ENCODE peak calls at places on chromosomes 4 and X, in seven cellular contexts. V is GM23338, K is upper lobe of left lung, T is HCT116, J is HepG2, I is Panc1, B is K562. E is an unnamed sample.

GRCh38 chr4:146495277-146495676 is 26.5 kb downstream of the SLC10A7 start:
- ATAC-seq in V (no peak), T (no peak), K (no peak), J (no peak), B (no peak), I (no peak), E (no peak)

GRCh38 chr4:146098978-146099377 is 76.5 kb upstream of the LSM6 start:
- ATAC-seq in T (no peak), B (no peak), K (no peak), J (no peak), I (no peak), V (no peak), E (no peak)

GRCh38 chr4:151541438-151542071 is 132.6 kb downstream of the FHIP1A start:
- ATAC-seq in J (no peak), B (no peak), V (peak; percentile 43), T (peak; percentile 56), K (no peak), I (peak; percentile 68), E (no peak)

GRCh38 chr4:90027565-90027964 is 99.6 kb upstream of the CCSER1 start:
- ATAC-seq in T (no peak), J (no peak), I (no peak), B (no peak), V (no peak), K (no peak), E (no peak)

GRCh38 chr4:121728798-121729226 is 32.0 kb upstream of the ANXA5 start:
- ATAC-seq in B (no peak), K (no peak), T (no peak), J (no peak), I (peak; percentile 80), V (no peak), E (no peak)

GRCh38 chr4:153798436-153798835 is 9.6 kb upstream of the SFRP2 start:
- ATAC-seq in K (no peak), V (no peak), T (no peak), J (no peak), B (no peak), I (no peak), E (no peak)

GRCh38 chr4:114728426-114728825 is 129.8 kb downstream of the UGT8 start:
- ATAC-seq in B (no peak), J (no peak), V (no peak), T (no peak), K (no peak), I (no peak), E (no peak)

GRCh38 chrX:133185119-133185518 is 33.0 kb downstream of the TFDP3 start:
- ATAC-seq in I (no peak), B (no peak), V (no peak), J (no peak), T (peak; percentile 42), K (no peak), E (no peak)

GRCh38 chr4:174120446-174121142 is 162.9 kb downstream of the FBXO8 start:
- ATAC-seq in B (peak; percentile 90), I (peak; percentile 83), K (no peak), T (peak; percentile 95), J (peak; percentile 97), V (peak; percentile 71), E (peak; percentile 62)

GRCh38 chr4:3441501-3442459 is at the start of gene HGFAC:
- ATAC-seq in T (no peak), V (no peak), K (no peak), B (no peak), I (no peak), J (peak; percentile 57), E (no peak)

GRCh38 chr4:98659741-98660507 is 1.5 kb upstream of the TSPAN5 start:
- ATAC-seq in T (peak; percentile 27), K (no peak), V (no peak), I (no peak), J (peak; percentile 33), B (no peak), E (no peak)

GRCh38 chrX:39450578-39450977 is 647.2 kb downstream of the BCOR start:
- ATAC-seq in V (no peak), B (peak; percentile 82), T (no peak), J (no peak), K (no peak), I (no peak), E (no peak)

GRCh38 chr4:138952405-138952804 is 63.2 kb upstream of the NOCT start:
- ATAC-seq in B (no peak), J (no peak), V (no peak), T (peak; percentile 44), I (no peak), K (no peak), E (no peak)

GRCh38 chr4:46653842-46654241 is 255.2 kb downstream of the COX7B2 start:
- ATAC-seq in I (no peak), K (peak; percentile 65), T (no peak), V (no peak), B (no peak), J (no peak), E (no peak)

GRCh38 chr4:56742080-56742871 is 61.2 kb upstream of the HOPX start:
- ATAC-seq in I (no peak), J (no peak), K (no peak), T (no peak), V (no peak), B (no peak), E (no peak)

GRCh38 chr4:163482197-163482596 is 8.6 kb upstream of the TKTL2 start:
- ATAC-seq in K (no peak), J (no peak), I (no peak), B (no peak), V (no peak), T (no peak), E (no peak)

DNA sequence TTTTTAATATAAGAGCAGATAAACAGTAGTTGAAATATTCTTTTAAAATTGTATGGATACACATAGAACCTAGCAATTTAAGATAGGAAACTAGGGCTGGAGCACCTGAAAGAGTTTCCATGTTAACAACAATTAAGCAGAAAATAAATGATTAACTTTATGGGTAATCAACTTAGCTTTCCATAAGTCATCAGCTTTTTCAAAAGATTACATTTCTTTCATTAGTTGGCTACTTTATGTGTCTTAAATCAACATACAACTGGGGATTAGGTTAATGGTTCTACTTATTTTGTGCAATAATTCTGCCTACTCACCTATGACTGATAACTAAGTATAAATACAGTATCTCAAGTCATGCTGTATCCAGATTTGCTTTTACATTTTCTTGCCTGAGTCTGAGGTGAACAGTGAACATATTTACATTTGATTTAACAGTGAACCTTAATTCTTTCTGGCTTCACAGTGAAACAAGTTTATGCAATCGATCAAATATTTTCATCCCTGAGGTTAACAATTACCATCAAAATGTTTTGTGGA is at the start of gene ANXA10:
- ATAC-seq in T (no peak), K (no peak), B (no peak), I (no peak), V (no peak), J (no peak), E (no peak)
- TF ChIP-seq POLR2AphosphoS5 in T (no peak), K (no peak), B (no peak), I (no peak), V (no peak), J (no peak), E (no peak)

GRCh38 chr4:2352729-2353221 is 65.7 kb downstream of the ZFYVE28 start:
- ATAC-seq in V (no peak), B (no peak), I (peak; percentile 29), K (no peak), J (no peak), T (no peak), E (no peak)

GRCh38 chr4:2356123-2357069 is 62.0 kb downstream of the ZFYVE28 start:
- ATAC-seq in B (no peak), V (peak; percentile 9), T (no peak), J (peak; percentile 38), K (no peak), I (peak; percentile 37), E (no peak)

GRCh38 chr4:2353222-2354107 is 65.0 kb downstream of the ZFYVE28 start:
- ATAC-seq in V (no peak), J (no peak), I (no peak), B (no peak), K (no peak), T (no peak), E (no peak)

GRCh38 chr4:2354127-2354526 is 64.3 kb downstream of the ZFYVE28 start:
- ATAC-seq in I (no peak), V (peak; percentile 67), K (no peak), T (peak; percentile 62), J (peak; percentile 19), B (peak; percentile 56), E (no peak)

GRCh38 chr4:2354760-2355159 is 63.7 kb downstream of the ZFYVE28 start:
- ATAC-seq in B (no peak), T (no peak), K (no peak), J (no peak), I (no peak), V (no peak), E (no peak)
- H3K27ac ChIP-seq in B (no peak overlapping the region), T (no peak overlapping the region), K (no peak overlapping the region), J (no peak overlapping the region), I (no peak overlapping the region), V (no peak overlapping the region), E (no peak overlapping the region)

GRCh38 chrX:54807524-54808108 is at the start of gene MAGED2:
- ATAC-seq in T (no peak), B (peak; percentile 55), I (peak; percentile 26), K (no peak), V (peak; percentile 36), J (peak; percentile 28), E (peak; percentile 48)

GRCh38 chrX:54810532-54810931 is 3.0 kb downstream of the MAGED2 start:
- ATAC-seq in I (no peak), V (no peak), T (no peak), K (no peak), B (no peak), J (no peak), E (no peak)

GRCh38 chrX:54808109-54808604 is 612 bp downstream of the MAGED2 start:
- ATAC-seq in V (peak; percentile 70), B (peak; percentile 75), K (peak; percentile 79), J (peak; percentile 64), T (peak; percentile 62), I (peak; percentile 79), E (peak; percentile 69)

GRCh38 chrX:54811301-54811885 is 3.8 kb downstream of the MAGED2 start:
- ATAC-seq in V (no peak), B (no peak), I (no peak), K (no peak), J (no peak), T (no peak), E (no peak)

DNA sequence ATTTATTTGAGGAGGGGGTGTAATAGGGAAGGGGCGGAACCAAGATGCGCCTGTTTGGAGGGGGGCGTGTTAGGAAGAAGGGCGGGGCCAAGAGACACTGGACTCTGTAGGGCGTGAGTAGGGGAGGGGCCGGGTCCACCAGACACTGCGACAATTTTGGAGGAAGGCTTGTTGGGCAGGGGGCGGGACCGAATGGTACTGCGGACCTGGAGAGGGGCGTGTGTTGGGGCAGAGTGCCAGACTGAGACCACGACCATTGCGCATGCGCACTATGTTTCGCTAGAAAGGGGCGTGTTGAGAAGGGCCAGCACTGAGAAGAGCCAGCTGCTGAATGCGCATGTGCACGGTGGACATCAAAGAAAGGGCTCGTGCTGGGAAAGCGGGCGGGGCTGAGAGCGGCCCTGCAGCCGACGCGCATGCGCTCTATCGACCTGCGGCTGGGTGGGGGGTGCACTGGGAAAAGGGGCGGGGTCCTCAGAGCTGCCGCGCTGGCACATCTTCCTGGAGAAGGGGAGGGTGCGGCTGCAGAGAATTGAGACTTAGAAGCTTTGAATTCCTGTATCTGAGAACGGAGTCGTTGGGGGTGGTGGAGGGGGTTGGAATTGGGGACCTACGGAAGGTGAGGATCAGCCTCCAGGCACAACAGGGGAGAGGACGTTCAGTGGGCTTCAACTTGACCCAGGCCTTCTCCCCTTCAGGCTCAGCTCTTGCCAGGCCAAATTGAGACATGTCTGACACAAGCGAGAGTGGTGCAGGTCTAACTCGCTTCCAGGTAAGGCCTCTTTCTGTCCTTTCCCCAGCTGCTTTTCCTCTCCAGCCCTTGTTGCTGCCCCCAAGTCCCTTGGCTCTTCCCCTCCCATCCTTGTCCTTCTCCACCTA is 1.3 kb downstream of the MAGED2 start:
- ATAC-seq in V (peak; percentile 81), T (peak; percentile 93), I (peak; percentile 90), B (peak; percentile 91), J (peak; percentile 74), K (peak; percentile 92), E (peak; percentile 91)
- TF ChIP-seq POLR2AphosphoS5 in V (no peak), T (peak; percentile 32), I (peak; percentile 49), B (no peak), J (peak; percentile 46), K (peak; percentile 54), E (no peak)

GRCh38 chr4:148834804-148835598 is 392.8 kb upstream of the NR3C2 start:
- ATAC-seq in K (peak; percentile 91), I (no peak), B (no peak), T (no peak), J (no peak), V (no peak), E (no peak)
- H3K27ac ChIP-seq in K (peak overlapping the region; percentile 72), I (no peak overlapping the region), B (no peak overlapping the region), T (no peak overlapping the region), J (no peak overlapping the region), V (peak overlapping the region; percentile 59), E (no peak overlapping the region)

E was measured in gastroesophageal sphincter.